ENCODE peak calls at places on chromosomes 16 and 17, in seven cellular contexts. R, A, E, X, L, K and V are unnamed samples.

GRCh38 chr16:8924214-8924613 is 39.5 kb downstream of the USP7 start:
- DNase-seq in R (no peak), A (peak), E (no peak), X (no peak), L (no peak), K (no peak), V (no peak)

GRCh38 chr17:74442670-74443515 is 11.0 kb downstream of the GPRC5C start:
- DNase-seq in R (peak), A (peak), E (peak), X (peak), L (no peak), K (peak), V (peak)

GRCh38 chr16:86444274-86445060 is 65.9 kb upstream of the FOXF1 start:
- DNase-seq in R (no peak), A (no peak), E (no peak), X (no peak), L (no peak), K (no peak), V (no peak)

GRCh38 chr17:7897773-7898172 is 9.2 kb downstream of the CHD3 start:
- DNase-seq in R (no peak), A (peak), E (peak), X (no peak), L (no peak), K (no peak), V (peak)

GRCh38 chr16:35792516-35793285 is 2333.3 kb downstream of the TP53TG3F start:
- DNase-seq in R (no peak), A (peak), E (no peak), X (no peak), L (no peak), K (no peak), V (no peak)

GRCh38 chr16:86872126-86872525 is 293.8 kb downstream of the FOXL1 start:
- DNase-seq in R (no peak), A (no peak), E (no peak), X (peak), L (no peak), K (no peak), V (no peak)

GRCh38 chr16:9906218-9906617 is 276.0 kb downstream of the GRIN2A start:
- DNase-seq in R (no peak), A (no peak), E (no peak), X (no peak), L (no peak), K (no peak), V (no peak)

GRCh38 chr17:67575325-67575724 is 142.4 kb upstream of the NOL11 start:
- DNase-seq in R (no peak), A (no peak), E (no peak), X (no peak), L (no peak), K (no peak), V (no peak)

GRCh38 chr17:64085650-64086005 is 44.3 kb downstream of the ERN1 start:
- DNase-seq in R (no peak), A (no peak), E (no peak), X (no peak), L (no peak), K (no peak), V (no peak)

GRCh38 chr17:35129154-35129972 is 7.9 kb downstream of the FNDC8 start:
- DNase-seq in R (no peak), A (no peak), E (no peak), X (no peak), L (no peak), K (no peak), V (no peak)

GRCh38 chr16:85770741-85771140 is 19.8 kb upstream of the C16orf74 start:
- DNase-seq in R (no peak), A (no peak), E (no peak), X (no peak), L (no peak), K (no peak), V (no peak)

GRCh38 chr17:18139949-18140348 is 31.4 kb downstream of the MYO15A start:
- DNase-seq in R (no peak), A (no peak), E (peak), X (no peak), L (no peak), K (no peak), V (no peak)